ENCODE peak calls at places on chromosome 18, in nine cellular contexts. Z, C, F, I, O, L, K, X and P are unnamed samples.

GRCh38 chr18:75438891-75439290 is 11.4 kb upstream of the SMIM21 start:
- DNase-seq in Z (no peak), K (no peak), I (peak), L (no peak), O (peak), C (no peak), F (no peak), X (no peak), P (no peak)

GRCh38 chr18:46590103-46590502 is 66.9 kb downstream of the LOXHD1 start:
- DNase-seq in L (no peak), I (no peak), X (no peak), Z (no peak), C (no peak), O (no peak), F (no peak), K (no peak), P (no peak)

GRCh38 chr18:72811047-72811446 is 56.7 kb downstream of the NETO1 start:
- DNase-seq in L (no peak), X (no peak), K (no peak), O (no peak), Z (no peak), F (no peak), C (no peak), I (no peak), P (no peak)

GRCh38 chr18:14577971-14578370 is 34.6 kb upstream of the POTEC start:
- DNase-seq in F (no peak), Z (no peak), O (no peak), L (no peak), X (no peak), I (no peak), K (no peak), C (no peak), P (no peak)

GRCh38 chr18:35526476-35527120 is 28.8 kb upstream of the INO80C start:
- DNase-seq in O (no peak), L (no peak), X (no peak), F (no peak), K (no peak), Z (no peak), C (no peak), I (no peak), P (no peak)

GRCh38 chr18:55869965-55870585 is 282.1 kb upstream of the TCF4 start:
- DNase-seq in C (peak), Z (no peak), X (peak), I (peak), O (peak), L (no peak), F (no peak), K (no peak), P (no peak)

GRCh38 chr18:14974576-14974975 is 226.6 kb downstream of the ANKRD30B start:
- DNase-seq in C (peak), F (no peak), Z (no peak), L (no peak), X (no peak), I (no peak), K (no peak), O (no peak), P (peak)

GRCh38 chr18:60929966-60930365 is 403.3 kb upstream of the CDH20 start:
- DNase-seq in O (no peak), C (no peak), K (no peak), I (no peak), X (no peak), F (no peak), L (no peak), Z (no peak), P (no peak)

GRCh38 chr18:26487437-26487836 is 60.9 kb downstream of the KCTD1 start:
- DNase-seq in O (peak), L (no peak), Z (no peak), X (no peak), F (peak), I (no peak), K (no peak), C (no peak), P (peak)

GRCh38 chr18:67425724-67426123 is 90.8 kb downstream of the DSEL start:
- DNase-seq in Z (no peak), C (no peak), O (peak), I (peak), K (no peak), X (no peak), F (peak), L (no peak), P (peak)

GRCh38 chr18:27860701-27861107 is 316.2 kb downstream of the CDH2 start:
- DNase-seq in K (peak), L (peak), I (no peak), Z (no peak), F (no peak), X (peak), O (peak), C (no peak), P (no peak)

GRCh38 chr18:51614033-51614432 is 416.6 kb upstream of the MEX3C start:
- DNase-seq in L (no peak), Z (no peak), X (peak), O (peak), C (no peak), F (peak), I (no peak), K (peak), P (peak)

GRCh38 chr18:74382481-74382880 is 66.8 kb downstream of the C18orf63 start:
- DNase-seq in C (peak), Z (no peak), F (no peak), X (no peak), O (no peak), K (no peak), I (no peak), L (no peak), P (no peak)

GRCh38 chr18:48566588-48566987 is 27.8 kb downstream of the CTIF start:
- DNase-seq in K (no peak), O (no peak), F (no peak), I (no peak), L (no peak), C (no peak), X (no peak), Z (no peak), P (no peak)

GRCh38 chr18:59783138-59783537 is 85.9 kb upstream of the CCBE1 start:
- DNase-seq in K (peak), Z (peak), L (peak), O (peak), I (peak), X (no peak), C (no peak), F (no peak), P (peak)

GRCh38 chr18:10142496-10143160 is 228.8 kb downstream of the VAPA start:
- DNase-seq in F (peak), K (no peak), L (no peak), C (peak), I (peak), O (peak), X (peak), Z (no peak), P (peak)

GRCh38 chr18:48609820-48610815 is 71.3 kb downstream of the CTIF start:
- DNase-seq in C (no peak), O (peak), L (no peak), Z (no peak), I (no peak), F (no peak), X (peak), K (no peak), P (no peak)

GRCh38 chr18:45106331-45106774 is 425.7 kb downstream of the SETBP1 start:
- DNase-seq in I (no peak), K (no peak), L (no peak), O (peak), C (no peak), Z (no peak), F (no peak), X (no peak), P (no peak)

GRCh38 chr18:36128907-36129299 is 237 bp downstream of the SLC39A6 start:
- DNase-seq in O (no peak), C (no peak), K (no peak), I (no peak), X (no peak), F (peak), Z (no peak), L (no peak), P (peak)

GRCh38 chr18:40577255-40577654 is 1377.8 kb upstream of the PIK3C3 start:
- DNase-seq in F (no peak), X (no peak), I (no peak), O (peak), C (no peak), L (no peak), K (no peak), Z (no peak), P (no peak)

GRCh38 chr18:35022430-35023001 is 18.7 kb upstream of the MAPRE2 start:
- DNase-seq in L (no peak), Z (no peak), O (no peak), F (no peak), K (no peak), I (no peak), X (no peak), C (no peak), P (no peak)

GRCh38 chr18:24987271-24987932 is 364.6 kb downstream of the ZNF521 start:
- DNase-seq in F (no peak), I (peak), C (no peak), O (peak), K (no peak), L (peak), Z (no peak), X (peak), P (no peak)

GRCh38 chr18:38493991-38494559 is 928.5 kb upstream of the CELF4 start:
- DNase-seq in Z (no peak), X (no peak), F (no peak), K (no peak), I (no peak), O (no peak), L (no peak), C (no peak), P (peak)

GRCh38 chr18:2994603-2995432 is 18.1 kb downstream of the LPIN2 start:
- DNase-seq in O (no peak), K (peak), C (no peak), X (peak), F (no peak), L (no peak), I (no peak), Z (no peak), P (peak)

GRCh38 chr18:50638623-50639398 is 78.9 kb downstream of the MAPK4 start:
- DNase-seq in Z (no peak), X (no peak), O (no peak), L (no peak), K (no peak), C (peak), I (no peak), F (no peak), P (no peak)

DNA sequence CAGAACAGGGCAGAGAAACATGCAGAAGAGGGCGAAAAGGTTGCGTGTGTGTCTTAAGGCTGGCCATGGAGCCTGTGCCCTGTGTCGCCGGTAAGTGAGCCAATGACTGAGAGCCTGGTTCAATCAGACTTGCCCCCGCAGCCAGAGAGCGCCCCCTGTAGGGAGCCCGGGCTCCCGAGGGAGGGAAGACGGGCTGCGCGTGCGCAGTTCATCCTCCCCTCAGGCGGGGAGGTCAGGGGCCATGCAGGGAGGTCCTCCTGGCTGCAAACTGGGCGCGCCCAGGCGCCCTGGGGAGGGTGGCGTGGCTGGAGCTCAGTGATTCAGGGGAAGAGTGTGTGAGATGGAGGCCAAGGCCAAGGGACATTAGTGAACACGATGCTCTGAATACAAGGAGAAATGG is 276.6 kb downstream of the PHLPP1 start:
- DNase-seq in K (no peak), Z (no peak), O (no peak), I (no peak), L (no peak), C (peak), X (no peak), F (no peak), P (no peak)
- TF ChIP-seq CTCF in K (no peak), Z (no peak), O (no peak), I (no peak), L (no peak), C (no peak), X (no peak), F (no peak), P (no peak)

DNA sequence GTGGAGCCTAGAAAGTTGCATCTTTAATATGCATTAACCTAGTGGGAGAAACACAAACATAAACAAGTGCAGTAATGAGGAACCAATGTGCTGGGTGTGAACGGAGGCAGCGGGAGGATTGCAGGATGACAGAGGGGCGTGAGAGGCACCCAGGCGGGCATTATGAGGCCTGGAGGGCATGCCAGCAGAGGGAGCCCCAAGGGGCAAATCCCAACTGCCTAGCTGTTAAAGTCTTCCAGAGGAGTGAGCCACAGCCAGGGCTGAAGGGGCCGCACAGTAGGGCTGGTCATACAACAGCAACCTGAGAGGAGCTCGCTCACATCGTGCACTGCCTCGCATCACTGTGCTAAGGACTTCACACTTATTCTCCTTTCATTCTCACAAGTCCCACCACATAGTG is 13.3 kb upstream of the PRELID3A start:
- DNase-seq in I (no peak), K (no peak), Z (no peak), X (no peak), F (no peak), C (peak), L (no peak), O (no peak), P (peak)
- TF ChIP-seq CTCF in I (peak), K (peak), Z (peak), X (no peak), F (no peak), C (no peak), L (no peak), O (peak), P (peak)

GRCh38 chr18:1002653-1003178 is 98.0 kb downstream of the ADCYAP1 start:
- DNase-seq in K (no peak), C (no peak), Z (no peak), X (no peak), I (no peak), F (peak), O (peak), L (no peak), P (no peak)
- TF ChIP-seq CTCF in K (no peak), C (no peak), Z (no peak), X (no peak), I (no peak), F (no peak), O (no peak), L (no peak), P (no peak)

GRCh38 chr18:63890950-63891304 is 3.4 kb downstream of the SERPINB2 start:
- DNase-seq in F (no peak), O (no peak), L (no peak), C (no peak), K (no peak), X (no peak), Z (no peak), I (no peak), P (no peak)
- TF ChIP-seq CTCF in F (no peak), O (no peak), L (no peak), C (no peak), K (peak), X (no peak), Z (no peak), I (no peak), P (no peak)

GRCh38 chr18:79335833-79336360 is 59.8 kb upstream of the NFATC1 start:
- DNase-seq in L (no peak), I (no peak), O (no peak), K (no peak), F (no peak), Z (no peak), C (no peak), X (no peak), P (no peak)

GRCh38 chr18:79336556-79337142 is 59.1 kb upstream of the NFATC1 start:
- DNase-seq in I (no peak), K (no peak), Z (no peak), X (no peak), C (no peak), L (no peak), F (no peak), O (no peak), P (no peak)

GRCh38 chr18:79339094-79339908 is 56.4 kb upstream of the NFATC1 start:
- DNase-seq in Z (no peak), F (no peak), L (no peak), C (no peak), O (no peak), K (no peak), X (no peak), I (no peak), P (no peak)

GRCh38 chr18:79337620-79338019 is 58.1 kb upstream of the NFATC1 start:
- DNase-seq in I (no peak), Z (no peak), C (no peak), K (no peak), L (no peak), O (no peak), F (no peak), X (no peak), P (no peak)

GRCh38 chr18:79337184-79337583 is 58.5 kb upstream of the NFATC1 start:
- DNase-seq in K (no peak), I (no peak), Z (no peak), X (no peak), L (no peak), C (no peak), O (no peak), F (no peak), P (no peak)
- TF ChIP-seq CTCF in K (no peak), I (no peak), Z (no peak), X (no peak), L (no peak), C (no peak), O (no peak), F (no peak), P (no peak)

GRCh38 chr18:58319719-58320118 is 275.7 kb downstream of the NEDD4L start:
- DNase-seq in C (no peak), I (no peak), O (no peak), Z (no peak), F (no peak), K (no peak), X (no peak), L (no peak), P (no peak)

GRCh38 chr18:58324824-58325520 is 280.9 kb downstream of the NEDD4L start:
- DNase-seq in O (no peak), X (no peak), I (no peak), C (peak), K (no peak), Z (no peak), F (no peak), L (no peak), P (no peak)

GRCh38 chr18:58316943-58317342 is 272.9 kb downstream of the NEDD4L start:
- DNase-seq in C (no peak), I (no peak), F (no peak), L (no peak), K (no peak), X (no peak), O (no peak), Z (no peak), P (no peak)

GRCh38 chr18:58321986-58322385 is 278.0 kb downstream of the NEDD4L start:
- DNase-seq in L (no peak), X (peak), K (peak), Z (peak), F (peak), C (peak), O (peak), I (peak), P (peak)

DNA sequence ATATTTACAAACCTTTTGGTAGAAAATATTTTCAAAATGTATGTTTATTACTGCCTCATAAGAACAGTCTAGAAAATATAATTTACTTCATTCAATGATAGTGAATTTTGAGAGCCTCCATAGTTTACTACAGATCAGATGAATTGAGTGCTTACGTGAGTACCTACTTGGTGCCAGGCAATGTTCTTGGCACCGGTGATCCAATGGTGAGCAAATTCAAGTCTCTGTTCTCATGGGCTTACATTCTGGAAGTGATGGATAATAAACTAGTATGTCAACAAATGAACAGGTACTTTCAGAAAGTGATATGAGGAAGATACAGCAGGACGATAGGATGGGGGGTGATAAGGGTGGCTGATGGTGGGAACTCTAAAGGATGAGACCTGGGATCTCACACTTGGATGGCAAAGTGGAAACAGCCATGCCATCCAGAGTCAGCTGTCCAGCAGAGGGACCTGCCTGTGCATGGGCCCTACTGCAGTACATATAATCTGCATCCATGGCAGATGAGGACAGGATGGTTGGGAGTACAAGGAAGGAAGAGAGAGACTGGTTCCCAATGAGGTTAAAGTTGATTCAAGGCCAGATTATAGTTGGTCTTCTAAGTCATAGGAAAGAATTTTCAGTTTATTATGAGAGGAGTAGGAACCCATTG is 277.0 kb downstream of the NEDD4L start:
- DNase-seq in C (no peak), Z (no peak), K (no peak), X (no peak), F (no peak), O (no peak), L (no peak), I (no peak), P (no peak)
- TF ChIP-seq CTCF in C (no peak), Z (no peak), K (no peak), X (no peak), F (no peak), O (no peak), L (no peak), I (no peak), P (no peak)

GRCh38 chr18:79217979-79218604 is 148.9 kb downstream of the ATP9B start:
- DNase-seq in I (no peak), Z (no peak), X (no peak), K (no peak), F (no peak), L (no peak), O (peak), C (no peak), P (no peak)
- TF ChIP-seq CTCF in I (no peak), Z (no peak), X (no peak), K (no peak), F (no peak), L (no peak), O (no peak), C (no peak), P (no peak)

DNA sequence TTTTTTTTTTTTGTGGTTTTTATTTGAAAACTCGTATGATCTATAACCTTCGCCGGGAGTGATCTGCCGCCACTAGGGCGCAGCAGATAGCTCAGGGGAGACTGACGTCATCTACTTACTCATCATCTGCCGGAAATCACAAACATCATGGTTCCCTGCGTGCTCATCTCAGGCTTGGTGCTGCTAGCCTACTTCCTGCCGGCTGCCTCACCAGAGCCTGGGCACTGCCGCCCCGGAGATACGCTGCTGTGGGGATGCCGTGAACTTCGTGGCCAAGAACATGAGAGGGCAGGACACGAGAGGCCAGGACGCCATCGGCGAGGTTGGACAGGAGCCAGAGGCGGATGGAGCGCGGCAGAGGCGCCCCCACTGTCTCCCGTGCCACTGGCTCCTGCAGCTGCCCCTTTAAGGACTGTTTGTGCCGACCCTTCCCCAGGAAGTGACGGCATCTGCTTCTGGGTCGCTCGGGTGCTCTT is 68.8 kb downstream of the DOK6 start:
- DNase-seq in F (no peak), I (no peak), Z (peak), O (no peak), X (no peak), K (peak), C (no peak), L (peak), P (no peak)
- TF ChIP-seq CTCF in F (peak), I (no peak), Z (no peak), O (no peak), X (no peak), K (peak), C (no peak), L (peak), P (no peak)